ENCODE peak calls at places on chromosomes 11 and 22, in six cellular contexts. One of them, this sample, is unnamed.

GRCh38 chr11:124872741-124873140 is 7.5 kb downstream of the ROBO3 start:
- DNase-seq in H1: no peak
- DNase-seq in neuronal stem cell: no peak
- DNase-seq in mesenchymal stem cell: no peak
- DNase-seq in IMR-90: no peak
- DNase-seq in trophoblast cell: no peak
- DNase-seq in this sample: peak; percentile 58

GRCh38 chr11:23564370-23564769 is 704.1 kb upstream of the CCDC179 start:
- DNase-seq in H1: no peak
- DNase-seq in trophoblast cell: no peak
- DNase-seq in neuronal stem cell: no peak
- DNase-seq in mesenchymal stem cell: no peak
- DNase-seq in IMR-90: no peak
- DNase-seq in this sample: peak; percentile 10

GRCh38 chr11:79503028-79503427 is 62.2 kb upstream of the TENM4 start:
- DNase-seq in neuronal stem cell: no peak
- DNase-seq in mesenchymal stem cell: no peak
- DNase-seq in IMR-90: no peak
- DNase-seq in trophoblast cell: no peak
- DNase-seq in H1: no peak
- DNase-seq in this sample: peak; percentile 78

GRCh38 chr11:68706237-68706636 is 21.9 kb downstream of the GAL start:
- DNase-seq in trophoblast cell: no peak
- DNase-seq in neuronal stem cell: no peak
- DNase-seq in IMR-90: no peak
- DNase-seq in H1: no peak
- DNase-seq in mesenchymal stem cell: no peak
- DNase-seq in this sample: no peak

GRCh38 chr11:112401036-112401769 is 140.5 kb upstream of the PLET1 start:
- DNase-seq in mesenchymal stem cell: no peak
- DNase-seq in neuronal stem cell: no peak
- DNase-seq in H1: no peak
- DNase-seq in trophoblast cell: peak; percentile 60
- DNase-seq in IMR-90: no peak
- DNase-seq in this sample: no peak

GRCh38 chr11:126901783-126902182 is 98.8 kb downstream of the KIRREL3 start:
- DNase-seq in mesenchymal stem cell: no peak
- DNase-seq in trophoblast cell: no peak
- DNase-seq in H1: no peak
- DNase-seq in IMR-90: no peak
- DNase-seq in neuronal stem cell: no peak
- DNase-seq in this sample: no peak

GRCh38 chr11:120392791-120393190 is 56.6 kb downstream of the ARHGEF12 start:
- DNase-seq in H1: no peak
- DNase-seq in neuronal stem cell: no peak
- DNase-seq in trophoblast cell: no peak
- DNase-seq in mesenchymal stem cell: no peak
- DNase-seq in IMR-90: peak; percentile 72
- DNase-seq in this sample: no peak

GRCh38 chr11:69199583-69200295 is 44.0 kb downstream of the SMIM38 start:
- DNase-seq in H1: no peak
- DNase-seq in trophoblast cell: no peak
- DNase-seq in mesenchymal stem cell: no peak
- DNase-seq in IMR-90: no peak
- DNase-seq in neuronal stem cell: no peak
- DNase-seq in this sample: peak; percentile 13

GRCh38 chr22:28417426-28417825 is 262.2 kb downstream of the TTC28 start:
- DNase-seq in IMR-90: no peak
- DNase-seq in neuronal stem cell: no peak
- DNase-seq in trophoblast cell: peak; percentile 53
- DNase-seq in H1: no peak
- DNase-seq in mesenchymal stem cell: no peak
- DNase-seq in this sample: no peak

GRCh38 chr22:31635638-31636306 is 26.2 kb downstream of the PISD start:
- DNase-seq in trophoblast cell: no peak
- DNase-seq in H1: no peak
- DNase-seq in neuronal stem cell: no peak
- DNase-seq in mesenchymal stem cell: no peak
- DNase-seq in IMR-90: no peak
- DNase-seq in this sample: no peak

GRCh38 chr11:68715685-68716084 is 31.3 kb downstream of the GAL start:
- DNase-seq in neuronal stem cell: no peak
- DNase-seq in mesenchymal stem cell: no peak
- DNase-seq in IMR-90: no peak
- DNase-seq in trophoblast cell: no peak
- DNase-seq in H1: no peak
- DNase-seq in this sample: no peak

GRCh38 chr11:10004526-10005113 is 289.4 kb downstream of the SBF2 start:
- DNase-seq in IMR-90: no peak
- DNase-seq in trophoblast cell: peak; percentile 59
- DNase-seq in H1: no peak
- DNase-seq in neuronal stem cell: no peak
- DNase-seq in mesenchymal stem cell: no peak
- DNase-seq in this sample: peak; percentile 90

GRCh38 chr11:73652046-73652730 is 5.8 kb downstream of the PLEKHB1 start:
- DNase-seq in mesenchymal stem cell: no peak
- DNase-seq in H1: peak; percentile 49
- DNase-seq in IMR-90: no peak
- DNase-seq in trophoblast cell: no peak
- DNase-seq in neuronal stem cell: peak; percentile 84
- DNase-seq in this sample: peak; percentile 69

GRCh38 chr11:77082838-77083552 is 16.2 kb downstream of the CAPN5 start:
- DNase-seq in IMR-90: peak; percentile 38
- DNase-seq in H1: no peak
- DNase-seq in neuronal stem cell: no peak
- DNase-seq in trophoblast cell: no peak
- DNase-seq in mesenchymal stem cell: peak; percentile 55
- DNase-seq in this sample: peak; percentile 28

GRCh38 chr22:17982572-17983141 is 41.7 kb downstream of the MICAL3 start:
- DNase-seq in trophoblast cell: no peak
- DNase-seq in H1: no peak
- DNase-seq in IMR-90: no peak
- DNase-seq in mesenchymal stem cell: no peak
- DNase-seq in neuronal stem cell: no peak
- DNase-seq in this sample: no peak

GRCh38 chr11:14380947-14381555 is 22.1 kb upstream of the RRAS2 start:
- DNase-seq in H1: peak; percentile 81
- DNase-seq in IMR-90: peak; percentile 36
- DNase-seq in trophoblast cell: peak; percentile 57
- DNase-seq in neuronal stem cell: peak; percentile 42
- DNase-seq in mesenchymal stem cell: peak; percentile 65
- DNase-seq in this sample: peak; percentile 57
- H3K4me3 ChIP-seq in H1: peak overlapping the region; percentile 54
- H3K4me3 ChIP-seq in IMR-90: peak overlapping the region; percentile 42
- H3K4me3 ChIP-seq in trophoblast cell: peak overlapping the region; percentile 63
- H3K4me3 ChIP-seq in neuronal stem cell: peak overlapping the region; percentile 34
- H3K4me3 ChIP-seq in mesenchymal stem cell: peak overlapping the region; percentile 58
- H3K4me3 ChIP-seq in this sample: peak overlapping the region; percentile 42

GRCh38 chr11:57746920-57747319 is 4.7 kb downstream of the BTBD18 start:
- DNase-seq in H1: no peak
- DNase-seq in IMR-90: no peak
- DNase-seq in mesenchymal stem cell: no peak
- DNase-seq in neuronal stem cell: no peak
- DNase-seq in trophoblast cell: no peak
- DNase-seq in this sample: no peak

GRCh38 chr11:57744386-57744785 is 3.1 kb downstream of the SELENOH start:
- DNase-seq in IMR-90: no peak
- DNase-seq in neuronal stem cell: no peak
- DNase-seq in trophoblast cell: no peak
- DNase-seq in mesenchymal stem cell: no peak
- DNase-seq in H1: no peak
- DNase-seq in this sample: no peak

GRCh38 chr11:57742087-57742452 is 779 bp downstream of the SELENOH start:
- DNase-seq in IMR-90: no peak
- DNase-seq in mesenchymal stem cell: no peak
- DNase-seq in trophoblast cell: no peak
- DNase-seq in H1: no peak
- DNase-seq in neuronal stem cell: no peak
- DNase-seq in this sample: no peak

GRCh38 chr11:57745206-57745605 is 3.9 kb downstream of the SELENOH start:
- DNase-seq in H1: no peak
- DNase-seq in trophoblast cell: no peak
- DNase-seq in mesenchymal stem cell: no peak
- DNase-seq in IMR-90: no peak
- DNase-seq in neuronal stem cell: no peak
- DNase-seq in this sample: no peak

DNA sequence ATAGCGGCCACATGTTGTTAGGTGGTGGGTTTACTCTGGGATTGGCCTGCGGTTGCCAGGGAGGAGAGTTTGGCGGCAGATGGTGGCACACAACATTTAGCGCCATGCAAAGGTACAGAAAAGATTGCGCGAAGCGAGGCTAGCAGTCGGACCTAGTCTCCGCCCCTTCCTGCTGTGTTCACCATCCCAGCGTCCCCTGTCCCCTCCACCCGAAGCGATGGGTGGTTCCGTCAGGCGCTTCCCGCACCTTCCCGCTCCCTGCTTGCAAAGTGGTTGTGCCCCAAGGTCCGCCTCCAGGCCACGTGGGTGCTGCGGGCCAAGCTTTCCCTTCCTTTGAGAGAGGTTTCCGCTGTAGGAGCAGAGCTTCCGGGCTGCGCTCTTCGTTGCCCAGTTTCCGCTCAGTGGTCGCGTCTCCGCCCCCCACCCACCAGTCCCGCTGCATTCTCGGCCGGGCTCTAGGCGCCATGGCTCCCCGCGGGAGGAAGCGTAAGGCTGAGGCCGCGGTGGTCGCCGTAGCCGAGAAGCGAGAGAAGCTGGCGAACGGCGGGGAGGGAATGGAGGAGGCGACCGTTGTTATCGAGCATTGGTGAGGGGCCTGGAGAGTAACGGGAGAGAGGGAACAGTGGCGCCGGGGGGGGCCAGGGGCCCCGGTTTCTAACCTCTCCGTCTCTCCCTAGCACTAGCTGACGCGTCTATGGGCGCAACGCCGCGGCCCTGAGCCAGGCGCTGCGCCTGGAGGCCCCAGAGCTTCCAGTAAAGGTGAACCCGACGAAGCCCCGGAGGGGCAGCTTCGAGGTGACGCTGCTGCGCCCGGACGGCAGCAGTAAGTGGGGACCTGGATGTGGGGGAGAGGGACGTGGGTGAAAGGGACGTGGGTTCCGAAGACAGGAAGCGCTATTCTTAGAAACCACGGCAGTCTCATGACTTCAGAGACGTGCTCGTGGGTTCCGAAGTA is at the start of gene SELENOH:
- DNase-seq in mesenchymal stem cell: peak; percentile 97
- DNase-seq in H1: peak; percentile 95
- DNase-seq in neuronal stem cell: peak; percentile 93
- DNase-seq in IMR-90: peak; percentile 98
- DNase-seq in trophoblast cell: peak; percentile 98
- DNase-seq in this sample: peak; percentile 99
- H2BK120ac ChIP-seq in mesenchymal stem cell: peak within 1 kb of the TSS; percentile 45
- H2BK120ac ChIP-seq in H1: peak within 1 kb of the TSS; percentile 18
- H2BK120ac ChIP-seq in neuronal stem cell: no peak within 1 kb of the TSS
- H2BK120ac ChIP-seq in IMR-90: peak within 1 kb of the TSS; percentile 17
- H2BK120ac ChIP-seq in trophoblast cell: peak within 1 kb of the TSS; percentile 47
- H2BK120ac ChIP-seq in this sample: peak within 1 kb of the TSS; percentile 9

GRCh38 chr11:18259259-18259658 is 6.8 kb upstream of the SAA1 start:
- DNase-seq in trophoblast cell: peak; percentile 14
- DNase-seq in IMR-90: no peak
- DNase-seq in neuronal stem cell: no peak
- DNase-seq in H1: no peak
- DNase-seq in mesenchymal stem cell: no peak
- DNase-seq in this sample: no peak
- H3K4me3 ChIP-seq in trophoblast cell: no peak overlapping the region
- H3K4me3 ChIP-seq in IMR-90: no peak overlapping the region
- H3K4me3 ChIP-seq in neuronal stem cell: no peak overlapping the region
- H3K4me3 ChIP-seq in H1: no peak overlapping the region
- H3K4me3 ChIP-seq in mesenchymal stem cell: no peak overlapping the region
- H3K4me3 ChIP-seq in this sample: no peak overlapping the region

DNA sequence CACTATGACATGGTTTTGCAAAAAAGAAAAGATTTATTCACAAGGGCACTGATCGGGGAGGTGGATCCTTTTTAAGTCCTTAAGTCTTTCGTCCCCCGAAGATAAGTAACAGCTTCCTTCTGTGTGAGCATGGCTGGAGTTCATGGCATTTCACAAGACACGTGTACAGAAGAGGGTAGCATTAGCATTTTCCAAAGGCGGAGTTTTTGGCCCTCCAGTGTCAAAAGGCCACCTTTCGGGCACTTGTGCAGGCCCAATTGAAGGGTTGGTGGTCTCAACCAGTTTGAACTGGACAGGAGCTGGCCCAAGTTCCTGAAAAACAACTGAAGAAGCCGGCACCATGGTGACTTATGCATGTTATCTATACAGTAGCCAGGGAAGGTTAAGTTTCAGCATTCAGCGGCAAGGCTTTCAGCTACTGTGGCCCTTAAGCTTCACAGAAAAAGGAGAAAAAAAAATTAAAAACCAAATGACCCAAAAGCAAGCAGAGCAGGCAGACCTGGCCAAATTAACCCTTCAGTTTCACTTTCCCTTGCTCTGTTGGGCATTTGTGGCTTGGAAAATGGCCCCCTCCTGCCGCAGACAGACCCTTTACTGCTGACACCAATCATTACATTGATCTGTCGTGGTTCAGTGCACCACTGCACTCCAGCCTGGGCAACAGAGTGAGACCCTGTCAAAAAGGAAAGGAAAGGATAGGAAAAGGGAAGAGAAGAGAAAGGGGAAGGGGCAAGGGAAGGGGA is 18.7 kb downstream of the ZNF74 start:
- DNase-seq in IMR-90: no peak
- DNase-seq in neuronal stem cell: no peak
- DNase-seq in trophoblast cell: no peak
- DNase-seq in mesenchymal stem cell: no peak
- DNase-seq in H1: no peak
- DNase-seq in this sample: no peak
- H2BK120ac ChIP-seq in IMR-90: no peak overlapping the region
- H2BK120ac ChIP-seq in neuronal stem cell: no peak overlapping the region
- H2BK120ac ChIP-seq in trophoblast cell: no peak overlapping the region
- H2BK120ac ChIP-seq in mesenchymal stem cell: no peak overlapping the region
- H2BK120ac ChIP-seq in H1: no peak overlapping the region
- H2BK120ac ChIP-seq in this sample: no peak overlapping the region